ENCODE peak calls at places on chromosome 2, in seven cellular contexts. K is GM13977, S is mucosa of descending colon, F is tibial nerve, P is astrocyte, V is body of pancreas, Y is colonic mucosa. C is an unnamed sample.
A peak's percentile ranks its signal among the peaks of the same experiment; 100 is the strongest.

GRCh38 chr2:215410932-215411285 is 25.0 kb downstream of the FN1 start:
- DNase-seq in K (no peak), S (no peak), F (no peak), P (peak; percentile 97), V (no peak), Y (no peak), C (no peak)

GRCh38 chr2:173354601-173355131 is at the start of gene CDCA7:
- DNase-seq in K (peak; percentile 87), S (peak; percentile 86), F (no peak), P (peak; percentile 34), V (peak; percentile 67), Y (peak; percentile 76), C (peak; percentile 82)

GRCh38 chr2:238406998-238407285 is 19.8 kb upstream of the ASB1 start:
- DNase-seq in K (no peak), S (no peak), F (no peak), P (no peak), V (no peak), Y (no peak), C (no peak)

GRCh38 chr2:85234879-85235278 is 92.9 kb downstream of the TGOLN2 start:
- DNase-seq in K (no peak), S (no peak), F (no peak), P (no peak), V (no peak), Y (no peak), C (peak; percentile 50)

GRCh38 chr2:223247136-223247535 is 195.1 kb downstream of the KCNE4 start:
- DNase-seq in K (no peak), S (no peak), F (no peak), P (peak; percentile 19), V (no peak), Y (no peak), C (no peak)

GRCh38 chr2:152347076-152347475 is 12.1 kb downstream of the FMNL2 start:
- DNase-seq in K (no peak), S (no peak), F (no peak), P (peak; percentile 96), V (no peak), Y (no peak), C (no peak)

GRCh38 chr2:218834685-218835084 is 3.1 kb upstream of the PRKAG3 start:
- DNase-seq in K (no peak), S (no peak), F (no peak), P (no peak), V (no peak), Y (no peak), C (no peak)

GRCh38 chr2:192146069-192147006 is 48.4 kb downstream of the TMEFF2 start:
- DNase-seq in K (no peak), S (no peak), F (no peak), P (peak; percentile 85), V (no peak), Y (no peak), C (no peak)

GRCh38 chr2:86039178-86039962 is 66.3 kb downstream of the POLR1A start:
- DNase-seq in K (no peak), S (no peak), F (no peak), P (no peak), V (no peak), Y (no peak), C (no peak)

GRCh38 chr2:200619275-200619674 is 33.5 kb downstream of the AOX1 start:
- DNase-seq in K (no peak), S (no peak), F (no peak), P (peak; percentile 27), V (peak; percentile 32), Y (no peak), C (no peak)

GRCh38 chr2:226017107-226017506 is 617.6 kb downstream of the NYAP2 start:
- DNase-seq in K (no peak), S (no peak), F (no peak), P (no peak), V (no peak), Y (no peak), C (no peak)

GRCh38 chr2:210099940-210100339 is 71.3 kb downstream of the KANSL1L start:
- DNase-seq in K (no peak), S (no peak), F (no peak), P (no peak), V (no peak), Y (no peak), C (no peak)

GRCh38 chr2:3659447-3660432 is 1.7 kb downstream of the ALLC start:
- DNase-seq in K (no peak), S (no peak), F (no peak), P (no peak), V (no peak), Y (no peak), C (no peak)

GRCh38 chr2:138985881-138986280 is 205.7 kb upstream of the NXPH2 start:
- DNase-seq in K (no peak), S (no peak), F (no peak), P (no peak), V (no peak), Y (no peak), C (no peak)

GRCh38 chr2:223647258-223647952 is 45.2 kb upstream of the SCG2 start:
- DNase-seq in K (peak; percentile 11), S (no peak), F (no peak), P (no peak), V (no peak), Y (no peak), C (no peak)

GRCh38 chr2:233464531-233465240 is 101.9 kb downstream of the USP40 start:
- DNase-seq in K (no peak), S (no peak), F (peak; percentile 4), P (no peak), V (no peak), Y (no peak), C (no peak)

GRCh38 chr2:46014911-46015654 is 282.1 kb upstream of the EPAS1 start:
- DNase-seq in K (no peak), S (no peak), F (no peak), P (peak; percentile 49), V (no peak), Y (no peak), C (no peak)

GRCh38 chr2:216553841-216554240 is 55.2 kb downstream of the RPL37A start:
- DNase-seq in K (no peak), S (no peak), F (no peak), P (no peak), V (no peak), Y (no peak), C (no peak)

GRCh38 chr2:235168174-235168979 is 216.6 kb downstream of the SH3BP4 start:
- DNase-seq in K (no peak), S (no peak), F (no peak), P (no peak), V (no peak), Y (no peak), C (no peak)

GRCh38 chr2:235170016-235170415 is 218.2 kb downstream of the SH3BP4 start:
- DNase-seq in K (no peak), S (no peak), F (no peak), P (peak; percentile 48), V (no peak), Y (no peak), C (no peak)

GRCh38 chr2:235165631-235166030 is 213.8 kb downstream of the SH3BP4 start:
- DNase-seq in K (no peak), S (no peak), F (no peak), P (no peak), V (no peak), Y (no peak), C (no peak)

GRCh38 chr2:235171511-235172130 is 219.8 kb downstream of the SH3BP4 start:
- DNase-seq in K (no peak), S (no peak), F (no peak), P (peak; percentile 72), V (no peak), Y (no peak), C (no peak)

DNA sequence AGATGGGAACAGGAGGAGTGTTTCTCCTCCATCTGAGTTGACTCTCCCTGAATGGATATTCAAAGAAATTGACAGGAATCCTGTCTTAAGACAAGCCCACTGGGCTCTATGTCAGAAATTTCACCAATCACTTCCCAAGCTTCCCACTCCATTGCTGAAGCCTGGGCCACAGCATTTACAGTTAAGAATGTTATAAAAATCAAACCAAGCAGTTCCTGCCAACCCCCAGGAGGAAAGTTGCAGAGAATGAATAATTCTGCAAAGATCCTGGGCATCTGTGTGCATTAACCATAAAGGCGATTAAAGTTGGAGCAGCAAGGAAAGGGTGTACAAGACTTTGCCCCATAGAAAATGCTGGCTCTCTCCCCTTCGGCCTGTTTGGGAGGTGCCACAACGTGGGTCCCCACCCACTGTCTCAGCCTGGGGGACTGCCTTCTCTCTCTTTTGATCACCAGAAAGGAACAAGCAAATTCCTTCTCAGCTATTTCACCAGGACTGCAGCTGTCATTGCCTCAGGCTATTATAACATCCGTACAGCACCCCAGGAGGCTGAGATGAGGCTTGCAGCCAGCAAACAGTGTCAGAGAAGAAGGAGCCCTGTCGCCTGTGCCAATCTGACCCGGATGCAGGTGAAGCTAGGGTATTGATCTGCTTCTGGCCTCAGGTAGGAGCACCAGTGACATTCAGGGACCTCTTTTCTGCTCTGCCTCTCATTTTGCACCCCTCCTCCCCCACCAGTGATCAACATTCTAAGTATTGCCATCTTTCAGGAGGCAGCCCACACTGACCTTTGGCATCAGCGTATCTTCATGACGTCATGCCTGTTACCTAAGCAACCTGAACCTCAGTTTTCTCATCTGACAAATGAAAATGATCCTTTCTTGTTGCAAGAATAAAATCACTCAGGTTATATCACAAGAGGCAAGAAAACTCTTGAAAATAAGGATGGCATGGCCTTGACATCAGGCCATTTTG is 219.0 kb downstream of the SH3BP4 start:
- DNase-seq in K (no peak), S (peak; percentile 40), F (no peak), P (peak; percentile 42), V (peak; percentile 19), Y (no peak), C (peak; percentile 22)
- TF ChIP-seq CTCF in K (no peak), S (no peak), F (no peak), P (peak; percentile 32), V (no peak), Y (no peak), C (peak; percentile 53)

GRCh38 chr2:179850188-179850587 is 11.2 kb downstream of the ZNF385B start:
- DNase-seq in K (no peak), S (no peak), F (no peak), P (peak; percentile 63), V (no peak), Y (no peak), C (no peak)
- TF ChIP-seq CTCF in K (no peak), S (no peak), F (no peak), P (peak; percentile 70), V (no peak), Y (no peak), C (no peak)

GRCh38 chr2:206159346-206160123 is at the start of the genes EEF1B2 and NDUFS1:
- DNase-seq in K (peak; percentile 96), S (peak; percentile 97), F (peak; percentile 91), P (peak; percentile 96), V (peak; percentile 97), Y (peak; percentile 97), C (peak; percentile 93)

GRCh38 chr2:206160124-206160806 is 570 bp downstream of the EEF1B2 start:
- DNase-seq in K (peak; percentile 60), S (no peak), F (no peak), P (no peak), V (peak; percentile 16), Y (no peak), C (no peak)

GRCh38 chr2:206163251-206163880 is 3.7 kb downstream of the EEF1B2 start:
- DNase-seq in K (no peak), S (no peak), F (no peak), P (no peak), V (no peak), Y (no peak), C (no peak)

GRCh38 chr2:206158563-206159345 is 490 bp downstream of the NDUFS1 start:
- DNase-seq in K (peak; percentile 29), S (no peak), F (no peak), P (peak; percentile 29), V (no peak), Y (no peak), C (no peak)

GRCh38 chr2:206160807-206161179 is 1.1 kb downstream of the EEF1B2 start:
- DNase-seq in K (no peak), S (no peak), F (no peak), P (no peak), V (no peak), Y (peak; percentile 21), C (no peak)
- TF ChIP-seq CTCF in K (no peak), S (no peak), F (no peak), P (no peak), V (no peak), Y (no peak), C (no peak)

GRCh38 chr2:19746611-19747309 is 155.0 kb downstream of the TTC32 start:
- DNase-seq in K (peak; percentile 33), S (no peak), F (no peak), P (no peak), V (no peak), Y (no peak), C (peak; percentile 19)
- TF ChIP-seq CTCF in K (peak; percentile 36), S (no peak), F (no peak), P (peak; percentile 17), V (no peak), Y (no peak), C (peak; percentile 52)

C was measured in neural crest cell.